ENCODE peak calls at places on chromosomes 13 and 19, in six cellular contexts. G is fibroblast of lung, L is lower leg skin, X is WTC11, W is lower lobe of right lung, V is mammary epithelial cell. F is an unnamed sample.

GRCh38 chr13:29526741-29527140 is 68.7 kb downstream of the SLC7A1 start:
- DNase-seq in L (no peak), G (no peak), X (no peak), V (no peak), W (no peak), F (no peak)

GRCh38 chr13:24671367-24672117 is 8.7 kb upstream of the ATP12A start:
- DNase-seq in X (peak; percentile 35), G (peak; percentile 75), V (peak; percentile 87), L (peak; percentile 46), W (no peak), F (no peak)

GRCh38 chr19:48629599-48630288 is 7.4 kb downstream of the DBP start:
- DNase-seq in W (no peak), L (no peak), X (peak; percentile 97), V (no peak), G (peak; percentile 83), F (no peak)

GRCh38 chr13:47831265-47831664 is 169.8 kb downstream of the SUCLA2 start:
- DNase-seq in L (no peak), X (no peak), G (peak; percentile 34), V (peak; percentile 37), W (no peak), F (no peak)

GRCh38 chr13:94382520-94382919 is 97.0 kb downstream of the DCT start:
- DNase-seq in G (no peak), W (no peak), L (no peak), V (no peak), X (no peak), F (no peak)

GRCh38 chr13:52428295-52428694 is 22.1 kb downstream of the VPS36 start:
- DNase-seq in X (no peak), G (no peak), L (no peak), W (no peak), V (peak; percentile 44), F (no peak)

GRCh38 chr19:5147971-5148793 is 179.3 kb downstream of the KDM4B start:
- DNase-seq in V (no peak), X (peak; percentile 14), L (peak; percentile 66), W (no peak), G (no peak), F (no peak)

GRCh38 chr19:21147540-21147939 is 5.7 kb downstream of the ZNF431 start:
- DNase-seq in X (no peak), L (no peak), W (no peak), G (no peak), V (no peak), F (no peak)

GRCh38 chr19:18387395-18387794 is 1.4 kb downstream of the GDF15 start:
- DNase-seq in G (peak; percentile 31), V (no peak), L (no peak), W (no peak), X (no peak), F (no peak)

GRCh38 chr19:43470288-43470687 is 4.9 kb upstream of the LYPD3 start:
- DNase-seq in X (no peak), V (peak; percentile 32), G (peak; percentile 36), L (no peak), W (no peak), F (no peak)

GRCh38 chr13:24306632-24307031 is 2.7 kb upstream of the C1QTNF9 start:
- DNase-seq in W (no peak), G (peak; percentile 39), L (no peak), X (no peak), V (peak; percentile 4), F (no peak)

GRCh38 chr19:47406711-47407416 is 12.5 kb downstream of the MEIS3 start:
- DNase-seq in X (peak; percentile 73), W (no peak), G (no peak), L (no peak), V (no peak), F (peak; percentile 55)

GRCh38 chr19:4504297-4504701 is 14.0 kb downstream of the PLIN4 start:
- DNase-seq in G (no peak), V (no peak), X (no peak), W (no peak), L (no peak), F (no peak)

GRCh38 chr19:51507640-51508058 is 6.0 kb upstream of the SIGLEC12 start:
- DNase-seq in L (no peak), V (no peak), W (no peak), X (no peak), G (no peak), F (no peak)

GRCh38 chr19:38852231-38853044 is 2.7 kb upstream of the HNRNPL start:
- DNase-seq in L (peak; percentile 70), G (peak; percentile 60), V (peak; percentile 64), X (peak; percentile 67), W (peak; percentile 75), F (no peak)

GRCh38 chr13:96781141-96781540 is 213.1 kb downstream of the OXGR1 start:
- DNase-seq in G (no peak), W (no peak), L (no peak), V (peak; percentile 22), X (no peak), F (no peak)

GRCh38 chr19:18501351-18501750 is 20.5 kb downstream of the ELL start:
- DNase-seq in W (no peak), L (no peak), V (no peak), G (no peak), X (no peak), F (no peak)

GRCh38 chr13:20247403-20247802 is 15.3 kb upstream of the GJB6 start:
- DNase-seq in X (no peak), W (no peak), L (no peak), G (no peak), V (no peak), F (no peak)

GRCh38 chr19:30738047-30738446 is 365.9 kb downstream of the ZNF536 start:
- DNase-seq in X (no peak), W (no peak), L (no peak), V (no peak), G (no peak), F (no peak)

GRCh38 chr19:54422136-54422535 is 6.9 kb downstream of the TTYH1 start:
- DNase-seq in X (peak; percentile 71), G (no peak), V (no peak), L (no peak), W (no peak), F (no peak)
- TF ChIP-seq CTCF in X (no peak), G (no peak), V (no peak), L (no peak), W (no peak), F (no peak)

DNA sequence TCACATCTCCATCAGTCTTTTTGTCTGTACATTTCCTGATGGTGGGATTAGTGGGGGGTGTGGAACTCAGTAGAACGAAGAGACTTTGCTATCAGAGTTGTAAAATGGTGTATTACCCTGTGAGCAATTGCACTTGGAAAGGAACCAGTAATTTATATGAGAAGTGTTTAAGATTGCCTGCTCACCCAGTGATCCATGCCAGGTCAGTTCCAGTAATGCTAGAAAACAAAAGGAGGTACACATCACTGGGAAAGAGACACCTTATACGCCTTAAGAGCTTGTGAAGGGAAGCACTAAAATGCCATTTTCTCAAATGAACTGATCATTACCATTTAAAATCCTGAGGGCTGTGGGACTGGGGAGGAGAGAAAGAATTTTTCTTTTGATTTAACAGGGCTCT is 7.5 kb upstream of the DACH1 start:
- DNase-seq in X (no peak), G (no peak), W (no peak), V (no peak), L (no peak), F (no peak)
- TF ChIP-seq CTCF in X (no peak), G (no peak), W (no peak), V (no peak), L (no peak), F (no peak)

GRCh38 chr19:6543866-6544347 is 13.1 kb downstream of the TNFSF9 start:
- DNase-seq in L (no peak), V (no peak), X (no peak), W (no peak), G (no peak), F (no peak)
- TF ChIP-seq CTCF in L (no peak), V (no peak), X (no peak), W (no peak), G (no peak), F (no peak)

DNA sequence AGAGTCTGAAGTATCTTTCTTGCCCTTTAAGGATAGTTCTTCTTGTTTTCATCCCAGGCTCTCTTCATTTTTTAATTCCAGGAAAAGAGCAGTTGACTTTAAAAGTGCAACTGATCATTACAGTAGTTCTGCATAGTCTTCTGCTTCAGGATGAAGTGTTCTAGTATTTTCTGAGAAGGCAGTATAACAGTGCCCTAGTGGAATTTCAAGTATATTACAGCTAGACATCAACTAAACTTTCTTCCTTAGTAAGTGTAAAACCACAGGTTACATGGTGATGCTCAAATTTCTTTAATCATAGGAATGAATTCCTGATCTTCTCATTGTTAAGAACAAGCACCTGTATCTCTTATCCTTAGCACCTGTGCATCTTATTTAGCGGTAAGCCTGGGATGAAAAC is 10.9 kb downstream of the NUFIP1 start:
- DNase-seq in L (no peak), V (no peak), G (no peak), W (no peak), X (no peak), F (no peak)
- TF ChIP-seq CTCF in L (no peak), V (no peak), G (no peak), W (no peak), X (no peak), F (peak; percentile 39)

GRCh38 chr13:59047546-59047945 is 1116.2 kb downstream of the DIAPH3 start:
- DNase-seq in W (no peak), G (no peak), V (peak; percentile 20), X (no peak), L (no peak), F (no peak)
- TF ChIP-seq CTCF in W (no peak), G (no peak), V (no peak), X (no peak), L (no peak), F (no peak)

GRCh38 chr19:54179262-54179587 is 6.3 kb upstream of the TMC4 start:
- DNase-seq in W (no peak), X (no peak), G (no peak), V (no peak), L (no peak), F (no peak)

GRCh38 chr19:54183431-54183830 is 5.9 kb downstream of the MBOAT7 start:
- DNase-seq in V (no peak), X (no peak), W (peak; percentile 28), L (no peak), G (no peak), F (no peak)

GRCh38 chr19:54178581-54179261 is 5.8 kb upstream of the TMC4 start:
- DNase-seq in W (no peak), X (peak; percentile 81), V (no peak), G (no peak), L (no peak), F (no peak)

GRCh38 chr19:54180691-54181091 is 7.7 kb upstream of the TMC4 start:
- DNase-seq in W (peak; percentile 40), G (no peak), V (no peak), X (no peak), L (no peak), F (no peak)

DNA sequence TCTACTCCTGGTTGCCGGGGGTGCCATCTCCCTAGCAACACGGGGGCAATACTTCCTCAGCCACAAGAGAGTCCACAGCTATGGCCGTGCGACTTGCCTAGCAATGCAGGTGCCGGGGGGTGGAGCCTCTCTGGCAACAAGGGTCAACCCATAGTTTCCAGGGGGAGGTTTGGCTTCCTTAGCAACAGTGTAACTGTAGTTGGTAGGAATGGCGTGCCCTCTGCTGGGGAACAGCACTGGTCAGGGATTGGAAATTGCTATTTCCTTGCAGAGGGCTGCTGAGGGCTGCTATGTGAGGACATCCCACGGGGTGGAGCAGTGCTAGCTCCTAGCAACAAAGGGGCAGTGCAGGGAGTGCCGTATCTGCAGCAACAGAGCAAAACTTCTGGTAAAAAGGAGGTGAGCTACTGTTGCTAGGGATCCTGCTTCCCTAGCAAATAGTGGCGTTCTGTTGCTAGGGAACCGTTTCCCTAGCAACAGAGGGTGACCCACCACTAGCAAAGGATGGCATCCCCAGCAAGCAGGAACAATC is 7.0 kb upstream of the TMC4 start:
- DNase-seq in L (no peak), V (peak; percentile 37), G (peak; percentile 71), X (peak; percentile 94), W (peak; percentile 47), F (no peak)
- TF ChIP-seq CTCF in L (no peak), V (peak; percentile 32), G (peak; percentile 32), X (no peak), W (no peak), F (no peak)

GRCh38 chr19:3234800-3235199 is 10.3 kb downstream of the CELF5 start:
- DNase-seq in L (no peak), G (no peak), W (no peak), V (no peak), X (peak; percentile 80), F (no peak)
- TF ChIP-seq CTCF in L (no peak), G (no peak), W (no peak), V (peak; percentile 28), X (peak; percentile 49), F (no peak)